ENCODE peak calls at places on chromosomes 5 and 9, in eight cellular contexts. U is Right ventricle myocardium superior; I is effector CD8-positive, alpha-beta T cell; H is GM03348; S is fibroblast of lung; T is mucosa of descending colon; K is activated CD8-positive, alpha-beta memory T cell treated with anti-CD3 and anti-CD28 coated beads, Interleukin-2, amount 10 ng/mL, durations not matched to agents 7 days and 5 days; E is T47D. F is an unnamed sample.

GRCh38 chr9:137506702-137507171 is 43.5 kb downstream of the PNPLA7 start:
- DNase-seq in I (no peak), H (peak), U (no peak), T (no peak), S (peak), K (no peak), E (no peak), F (no peak)

GRCh38 chr5:146042628-146043279 is 62.6 kb downstream of the PLAC8L1 start:
- DNase-seq in H (peak), E (no peak), U (no peak), S (peak), I (no peak), T (peak), K (no peak), F (peak)

GRCh38 chr5:54854883-54855581 is 130.4 kb downstream of the ESM1 start:
- DNase-seq in K (no peak), H (no peak), S (no peak), I (no peak), E (no peak), T (no peak), U (no peak), F (no peak)

GRCh38 chr9:112913326-112913725 is 22.6 kb upstream of the SLC46A2 start:
- DNase-seq in T (no peak), U (no peak), E (no peak), S (no peak), I (no peak), K (no peak), H (no peak), F (no peak)

GRCh38 chr9:463455-464125 is 248.9 kb downstream of the DOCK8 start:
- DNase-seq in U (no peak), E (no peak), H (no peak), T (no peak), S (no peak), K (no peak), I (no peak), F (no peak)

GRCh38 chr5:68049053-68049713 is 166.4 kb upstream of the PIK3R1 start:
- DNase-seq in U (no peak), S (peak), H (peak), T (no peak), E (no peak), I (no peak), K (no peak), F (no peak)

GRCh38 chr5:169758886-169759285 is 121.8 kb downstream of the DOCK2 start:
- DNase-seq in H (no peak), E (no peak), K (no peak), T (no peak), I (no peak), S (no peak), U (no peak), F (no peak)

GRCh38 chr9:120854596-120855327 is 12.0 kb upstream of the PSMD5 start:
- DNase-seq in H (no peak), I (no peak), S (no peak), E (no peak), K (no peak), U (no peak), T (no peak), F (no peak)

GRCh38 chr5:171927345-171927941 is 79.0 kb downstream of the FBXW11 start:
- DNase-seq in I (no peak), S (no peak), U (no peak), E (no peak), K (no peak), H (peak), T (no peak), F (no peak)

GRCh38 chr9:87276327-87276841 is 221.3 kb upstream of the DAPK1 start:
- DNase-seq in H (peak), T (no peak), I (no peak), E (no peak), U (no peak), K (no peak), S (peak), F (no peak)

GRCh38 chr5:74673011-74673790 is 11.8 kb upstream of the HEXB start:
- DNase-seq in K (no peak), H (peak), E (peak), I (no peak), T (no peak), S (peak), U (no peak), F (no peak)

GRCh38 chr9:79329861-79330260 is 241.9 kb upstream of the TLE4 start:
- DNase-seq in H (no peak), I (no peak), T (no peak), K (no peak), U (no peak), S (peak), E (no peak), F (no peak)

GRCh38 chr9:109918359-109919163 is 138.6 kb downstream of the PALM2AKAP2 start:
- DNase-seq in H (no peak), S (no peak), U (no peak), E (no peak), K (no peak), I (no peak), T (peak), F (peak)

GRCh38 chr5:124383693-124384092 is 362.7 kb downstream of the ZNF608 start:
- DNase-seq in T (no peak), S (no peak), H (no peak), U (no peak), E (no peak), I (no peak), K (no peak), F (no peak)

GRCh38 chr9:133715866-133716563 is 22.1 kb downstream of the SARDH start:
- DNase-seq in U (peak), S (peak), I (peak), K (no peak), T (peak), H (no peak), E (peak), F (no peak)